ENCODE peak calls at places on chromosomes 2 and 18, in seven cellular contexts. Z is K562, H is HCT116, N is A549, O is GM23338, U is SK-N-SH, C is Panc1. Y is an unnamed sample.

GRCh38 chr2:197259470-197259999 is 51.0 kb downstream of the ANKRD44 start:
- DNase-seq in C (no peak), H (no peak), O (no peak), Z (no peak), N (no peak), U (no peak), Y (no peak)

GRCh38 chr2:28450901-28451565 is 44.8 kb upstream of the PLB1 start:
- DNase-seq in U (no peak), Z (no peak), H (no peak), C (no peak), O (no peak), N (no peak), Y (no peak)

GRCh38 chr18:13452448-13452811 is 233.9 kb downstream of the LDLRAD4 start:
- DNase-seq in N (peak), C (no peak), H (no peak), U (no peak), O (peak), Z (no peak), Y (no peak)

GRCh38 chr2:233856184-233856583 is 1.8 kb upstream of the HJURP start:
- DNase-seq in H (no peak), O (peak), U (no peak), N (no peak), C (no peak), Z (no peak), Y (no peak)

GRCh38 chr2:211371465-211371864 is 815.1 kb downstream of the CPS1 start:
- DNase-seq in Z (no peak), O (no peak), U (no peak), C (no peak), H (no peak), N (no peak), Y (no peak)

GRCh38 chr2:190023860-190024259 is 38.7 kb downstream of the MSTN start:
- DNase-seq in H (peak), O (peak), N (peak), C (peak), U (peak), Z (peak), Y (peak)

GRCh38 chr2:11337909-11338308 is 6.5 kb downstream of the ROCK2 start:
- DNase-seq in O (no peak), U (no peak), Z (no peak), C (no peak), H (no peak), N (no peak), Y (no peak)

GRCh38 chr2:42214669-42215068 is 45.5 kb downstream of the EML4 start:
- DNase-seq in Z (no peak), C (no peak), O (no peak), U (no peak), H (no peak), N (no peak), Y (peak)

GRCh38 chr2:164737612-164738081 is 104.0 kb downstream of the COBLL1 start:
- DNase-seq in O (peak), U (peak), C (no peak), Z (peak), H (peak), N (peak), Y (peak)

GRCh38 chr2:130327703-130328527 is 14.8 kb upstream of the IMP4 start:
- DNase-seq in U (no peak), N (no peak), H (no peak), O (peak), Z (peak), C (no peak), Y (no peak)

GRCh38 chr18:75170916-75171315 is 38.0 kb downstream of the PTGR3 start:
- DNase-seq in N (no peak), C (no peak), Z (no peak), H (no peak), U (no peak), O (peak), Y (no peak)

GRCh38 chr2:120762341-120763061 is 26.8 kb downstream of the GLI2 start:
- DNase-seq in N (no peak), Z (no peak), O (no peak), C (no peak), U (no peak), H (no peak), Y (no peak)

GRCh38 chr18:34965108-34965507 is 76.1 kb upstream of the MAPRE2 start:
- DNase-seq in H (no peak), O (no peak), U (peak), Z (no peak), N (no peak), C (no peak), Y (no peak)

GRCh38 chr2:127193948-127194267 is 26.2 kb downstream of the CYP27C1 start:
- DNase-seq in N (no peak), Z (no peak), H (no peak), O (peak), U (no peak), C (no peak), Y (no peak)
- TF ChIP-seq REST in N (no peak), Z (no peak), H (no peak), O (no peak), U (no peak), C (no peak), Y (no peak)

DNA sequence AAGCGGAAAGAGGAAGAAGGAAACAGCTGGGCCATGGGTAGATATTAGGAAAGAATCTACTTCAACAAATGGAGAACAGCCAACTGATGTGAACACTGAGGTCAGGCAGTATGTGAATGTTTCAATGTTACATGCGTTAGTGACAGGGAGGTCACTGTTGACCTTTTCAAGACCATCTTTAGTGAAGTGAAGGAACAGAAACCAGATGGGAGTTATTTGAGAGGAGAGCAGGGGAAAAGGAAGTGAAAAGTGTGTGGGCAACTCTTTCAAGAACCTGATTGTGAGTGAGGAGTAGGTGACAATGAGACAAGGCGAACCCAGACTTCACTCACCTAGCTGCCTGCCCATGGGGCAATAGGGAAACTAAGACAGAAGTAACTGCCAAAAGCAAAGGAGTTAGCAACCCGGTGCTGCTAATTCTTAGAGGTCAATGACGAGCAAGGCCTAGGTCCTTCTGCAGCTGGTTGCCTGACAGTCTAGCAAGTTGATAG is 67.0 kb downstream of the SP3 start:
- DNase-seq in U (no peak), N (no peak), H (no peak), Z (no peak), C (no peak), O (no peak), Y (peak)
- H3K4me3 ChIP-seq in U (no peak), N (no peak), H (no peak), Z (no peak), C (no peak), O (no peak), Y (no peak)

GRCh38 chr2:157784823-157785175 is 91.3 kb downstream of the ACVR1 start:
- DNase-seq in O (no peak), Z (no peak), U (no peak), C (no peak), N (no peak), H (no peak), Y (no peak)

GRCh38 chr2:157785200-157785599 is 90.9 kb downstream of the ACVR1 start:
- DNase-seq in C (no peak), U (no peak), Z (no peak), N (peak), H (no peak), O (no peak), Y (no peak)

GRCh38 chr2:157785866-157786662 is 90.1 kb downstream of the ACVR1 start:
- DNase-seq in H (no peak), Z (no peak), C (no peak), N (no peak), O (no peak), U (no peak), Y (no peak)

GRCh38 chr2:157783180-157783579 is 93.0 kb downstream of the ACVR1 start:
- DNase-seq in Z (no peak), O (no peak), U (no peak), N (no peak), C (no peak), H (no peak), Y (no peak)

DNA sequence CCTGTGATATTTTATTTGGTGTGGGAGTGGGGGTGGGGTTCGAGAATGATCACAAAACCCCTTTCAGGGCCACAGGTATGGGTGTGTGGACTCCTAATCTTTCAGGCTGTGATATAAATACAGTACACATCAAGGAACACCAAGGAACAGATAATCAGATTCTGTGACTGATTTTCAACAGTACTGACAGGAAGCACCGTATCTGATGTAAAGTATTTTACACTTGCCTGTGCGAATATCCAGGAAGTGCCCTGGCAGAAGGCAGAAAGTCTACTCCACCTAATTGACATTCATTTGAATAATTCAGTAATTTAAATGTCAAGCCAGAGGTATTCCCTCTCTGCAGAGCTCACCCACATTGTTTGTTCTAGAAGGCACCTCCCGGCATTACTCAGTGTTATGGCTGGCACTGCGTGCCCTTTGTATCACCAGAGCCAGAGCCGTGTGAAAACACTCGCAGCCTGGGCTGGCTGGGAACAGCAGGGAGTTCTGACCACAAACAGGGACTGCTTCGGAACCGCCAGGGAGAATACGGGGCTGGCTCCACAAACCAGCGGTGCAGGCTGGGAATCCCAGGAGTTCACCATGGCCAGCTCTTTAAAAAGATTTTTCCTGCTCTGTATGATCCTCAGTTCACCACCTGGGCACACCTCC is 91.8 kb downstream of the ACVR1 start:
- DNase-seq in N (peak), U (no peak), H (no peak), O (peak), C (no peak), Z (peak), Y (no peak)
- TF ChIP-seq REST in N (no peak), U (no peak), H (no peak), O (no peak), C (no peak), Z (no peak), Y (no peak)

GRCh38 chr2:222796413-222797103 is 64.3 kb upstream of the ACSL3 start:
- DNase-seq in C (peak), N (peak), Z (no peak), O (peak), H (no peak), U (no peak), Y (no peak)
- H3K4me3 ChIP-seq in C (no peak), N (no peak), Z (no peak), O (no peak), H (no peak), U (no peak), Y (no peak)

GRCh38 chr2:181787310-181788048 is 104.1 kb upstream of the ITPRID2 start:
- DNase-seq in N (no peak), O (no peak), Z (no peak), C (no peak), H (no peak), U (no peak), Y (no peak)

GRCh38 chr2:181788883-181789555 is 102.5 kb upstream of the ITPRID2 start:
- DNase-seq in U (no peak), O (no peak), C (no peak), N (no peak), H (no peak), Z (no peak), Y (no peak)

GRCh38 chr2:181792906-181793305 is 98.6 kb upstream of the ITPRID2 start:
- DNase-seq in N (no peak), Z (no peak), H (no peak), C (no peak), U (no peak), O (no peak), Y (no peak)

GRCh38 chr2:181789827-181790448 is 101.6 kb upstream of the ITPRID2 start:
- DNase-seq in N (no peak), U (no peak), O (no peak), Z (no peak), H (no peak), C (no peak), Y (no peak)

DNA sequence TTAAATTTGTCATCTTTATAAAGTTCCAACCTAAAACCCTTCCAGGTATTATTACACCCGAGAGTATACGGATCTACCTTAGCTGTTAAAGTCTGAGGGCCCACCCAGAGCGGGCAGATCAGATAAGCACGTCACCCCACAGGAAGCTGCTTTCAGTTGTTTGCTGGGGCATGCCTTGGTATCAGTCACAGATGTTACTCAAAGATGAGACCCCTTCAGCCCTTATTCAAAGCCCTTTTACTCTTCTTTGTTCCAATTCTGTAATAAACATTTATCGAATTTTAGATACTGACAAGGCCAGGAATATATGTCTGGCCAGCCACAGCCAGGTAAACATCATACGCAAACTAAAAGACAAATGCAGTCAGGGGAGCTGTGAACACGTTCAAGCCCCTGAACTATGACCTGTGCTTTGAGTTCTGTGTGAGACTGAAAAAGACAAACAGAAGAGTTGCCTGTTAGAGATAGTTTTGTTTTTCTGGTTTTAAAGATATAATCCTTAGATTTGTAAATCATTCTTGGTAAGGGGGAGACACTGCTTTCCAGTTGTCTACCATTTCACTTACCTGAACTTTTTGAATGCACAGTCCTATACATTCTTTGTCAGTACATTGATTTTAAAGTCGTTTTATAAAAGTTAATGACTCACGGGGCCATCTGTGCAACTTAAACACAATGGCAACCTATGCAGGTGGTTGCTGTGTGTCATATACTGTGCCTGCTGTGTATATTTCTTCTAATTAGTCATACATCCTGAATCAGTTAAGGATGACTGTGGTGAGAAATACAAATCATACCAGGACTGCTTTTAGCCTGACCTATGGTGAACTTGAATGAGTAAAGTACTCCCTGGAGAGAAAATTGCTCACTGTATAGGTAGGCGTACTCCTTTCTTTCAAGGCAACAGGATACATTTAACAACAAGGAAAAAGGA is 100.5 kb upstream of the ITPRID2 start:
- DNase-seq in O (no peak), H (peak), C (peak), Z (no peak), U (no peak), N (peak), Y (no peak)
- TF ChIP-seq REST in O (no peak), H (no peak), C (no peak), Z (no peak), U (no peak), N (no peak), Y (no peak)

GRCh38 chr2:232420463-232421188 is 14.0 kb downstream of the ALPG start:
- DNase-seq in C (no peak), U (peak), H (no peak), O (peak), N (peak), Z (no peak), Y (peak)
- H3K4me3 ChIP-seq in C (peak), U (peak), H (peak), O (peak), N (peak), Z (no peak), Y (no peak)

DNA sequence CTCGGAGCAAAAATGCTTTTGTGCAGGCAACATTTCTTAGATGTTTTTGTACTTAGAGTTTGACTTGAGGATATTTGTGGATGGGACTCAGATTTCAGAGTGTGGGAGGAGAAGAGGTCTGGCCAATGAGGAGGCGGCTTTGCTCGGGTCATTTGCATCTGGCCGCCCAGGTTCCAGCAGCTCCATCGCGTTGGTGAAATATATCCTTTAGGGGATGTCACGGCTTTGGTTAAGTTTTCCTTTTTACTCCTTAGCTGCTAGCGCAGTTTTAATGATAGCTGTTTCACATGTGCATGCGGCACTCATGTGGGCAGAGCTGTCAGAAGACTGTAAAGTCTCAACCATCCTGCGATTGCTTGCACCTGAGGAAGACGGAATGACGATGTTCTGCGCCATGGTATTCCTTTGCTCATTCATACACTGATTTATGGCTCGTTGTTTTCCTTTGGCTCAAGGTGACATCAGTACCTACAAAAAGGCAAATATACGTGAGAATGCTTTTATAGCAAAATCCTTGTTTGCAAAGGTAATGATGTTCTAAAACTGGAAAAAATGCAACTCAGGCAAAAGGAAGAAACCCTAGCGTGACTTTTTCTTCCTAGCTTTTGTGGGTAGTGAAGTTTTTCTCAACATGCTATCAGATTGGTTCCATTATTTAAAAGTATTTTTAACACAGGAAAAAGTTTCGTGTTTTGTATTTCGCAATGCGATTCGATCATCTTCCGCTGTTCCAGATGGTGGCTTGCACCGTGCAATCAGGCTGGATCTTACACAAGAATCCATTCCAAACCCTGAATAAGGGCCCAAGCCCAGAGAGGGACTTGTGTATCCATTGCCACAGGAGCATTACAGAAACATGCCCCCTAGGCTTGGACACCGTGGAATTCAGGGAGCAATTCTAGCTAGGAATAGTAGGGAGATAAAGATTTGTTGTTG is 70.5 kb upstream of the ZNF516 start:
- DNase-seq in Z (peak), N (peak), C (no peak), U (peak), O (peak), H (no peak), Y (peak)
- TF ChIP-seq REST in Z (no peak), N (no peak), C (no peak), U (no peak), O (no peak), H (no peak), Y (no peak)

DNA sequence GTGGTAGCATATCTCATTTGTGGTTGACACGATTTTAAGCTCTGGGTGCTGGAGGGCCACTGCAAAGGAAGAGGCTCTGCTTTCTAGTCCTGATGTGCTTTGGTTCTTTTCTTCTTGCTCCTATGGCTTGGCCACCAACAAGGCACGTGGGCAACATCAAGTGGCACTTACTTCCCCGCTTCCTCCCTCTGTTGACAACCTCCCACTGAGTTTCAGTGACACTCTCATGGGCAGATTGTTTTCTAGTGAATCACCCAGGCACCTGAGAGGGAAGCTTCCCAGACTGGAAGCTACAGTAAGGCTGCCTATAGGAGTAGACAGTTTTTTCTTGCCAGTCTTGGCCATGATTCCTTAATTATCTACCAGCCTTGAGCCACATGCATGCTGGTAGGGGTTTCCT is 89.0 kb downstream of the NBAS start:
- DNase-seq in Z (no peak), O (no peak), C (peak), U (no peak), N (no peak), H (no peak), Y (no peak)
- H3K4me3 ChIP-seq in Z (no peak), O (no peak), C (no peak), U (no peak), N (no peak), H (no peak), Y (no peak)